ENCODE peak calls at places on chromosomes 16 and 17, in four cellular contexts. A, Y, K and W are unnamed samples.
A peak's percentile ranks its signal among the peaks of the same experiment; 100 is the strongest.

GRCh38 chr17:2158011-2158410 is 103.1 kb downstream of the HIC1 start:
- DNase-seq in A (no peak), Y (no peak), K (peak; percentile 97), W (peak; percentile 98)

GRCh38 chr16:86529160-86529559 is 18.8 kb downstream of the FOXF1 start:
- DNase-seq in A (no peak), Y (no peak), K (peak; percentile 18), W (no peak)

GRCh38 chr16:84446596-84447392 is 57.7 kb downstream of the MEAK7 start:
- DNase-seq in A (no peak), Y (no peak), K (no peak), W (no peak)

GRCh38 chr16:72752004-72752695 is 295.8 kb downstream of the ZFHX3 start:
- DNase-seq in A (no peak), Y (no peak), K (no peak), W (no peak)

GRCh38 chr17:46854948-46855347 is 3.6 kb downstream of the WNT9B start:
- DNase-seq in A (no peak), Y (no peak), K (no peak), W (no peak)

GRCh38 chr16:79362312-79362970 is 238.1 kb downstream of the MAF start:
- DNase-seq in A (no peak), Y (no peak), K (no peak), W (no peak)

GRCh38 chr17:17044846-17045561 is 2.7 kb downstream of the MPRIP start:
- DNase-seq in A (peak; percentile 54), Y (peak; percentile 82), K (peak; percentile 83), W (peak; percentile 79)

GRCh38 chr17:61416540-61417363 is 17.1 kb downstream of the TBX2 start:
- DNase-seq in A (peak; percentile 46), Y (peak; percentile 58), K (peak; percentile 90), W (peak; percentile 87)

GRCh38 chr17:45284176-45285140 is 22.6 kb upstream of the SPATA32 start:
- DNase-seq in A (no peak), Y (no peak), K (no peak), W (no peak)

GRCh38 chr17:64773836-64774761 is 112.0 kb upstream of the SMURF2 start:
- DNase-seq in A (no peak), Y (peak; percentile 90), K (peak; percentile 60), W (peak; percentile 68)

GRCh38 chr17:44247346-44248219 is 20.4 kb downstream of the SLC4A1 start:
- DNase-seq in A (no peak), Y (no peak), K (peak; percentile 7), W (no peak)

GRCh38 chr16:68362314-68362913 is 51.6 kb downstream of the PRMT7 start:
- DNase-seq in A (no peak), Y (no peak), K (no peak), W (no peak)

GRCh38 chr16:2428051-2428786 is 1.0 kb upstream of the CCNF start:
- DNase-seq in A (no peak), Y (no peak), K (peak; percentile 32), W (peak; percentile 27)

GRCh38 chr16:88464447-88465318 is 11.6 kb downstream of the ZFPM1 start:
- DNase-seq in A (no peak), Y (no peak), K (peak; percentile 77), W (peak; percentile 75)

GRCh38 chr16:88461291-88462269 is 8.5 kb downstream of the ZFPM1 start:
- DNase-seq in A (no peak), Y (no peak), K (no peak), W (peak; percentile 37)

GRCh38 chr16:88460496-88461169 is 7.6 kb downstream of the ZFPM1 start:
- DNase-seq in A (no peak), Y (no peak), K (no peak), W (no peak)

GRCh38 chr16:88463411-88463810 is 10.3 kb downstream of the ZFPM1 start:
- DNase-seq in A (no peak), Y (no peak), K (no peak), W (no peak)

DNA sequence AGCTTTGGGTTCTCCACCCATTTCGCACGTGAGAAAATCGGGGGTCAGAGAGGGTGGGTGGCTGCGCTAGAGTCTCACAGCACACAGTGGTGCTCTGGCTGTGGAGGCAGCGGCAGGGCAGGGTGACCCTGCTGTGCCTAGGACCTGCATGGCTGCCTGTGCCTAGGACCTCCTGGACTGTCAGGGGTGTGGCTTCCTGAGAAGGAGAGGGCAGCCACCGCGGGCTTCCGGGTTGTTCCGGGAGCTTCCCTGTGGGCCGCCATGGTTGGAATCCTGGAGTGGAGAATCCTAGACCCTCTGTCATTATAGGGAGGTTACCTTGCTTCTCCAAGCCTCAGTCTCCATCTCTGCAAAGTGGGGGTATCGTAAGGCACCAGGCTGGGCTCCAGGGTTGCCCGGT is 9.3 kb downstream of the ZFPM1 start:
- DNase-seq in A (no peak), Y (no peak), K (no peak), W (no peak)
- H3K4me3 ChIP-seq in A (no peak overlapping the region), Y (no peak overlapping the region), K (no peak overlapping the region), W (no peak overlapping the region)

GRCh38 chr17:50863221-50863843 is 2.8 kb downstream of the TOB1 start:
- DNase-seq in A (no peak), Y (no peak), K (peak; percentile 50), W (peak; percentile 54)
- TF ChIP-seq CTCF in A (peak; percentile 54), Y (peak; percentile 72), K (peak; percentile 72), W (peak; percentile 69)

GRCh38 chr17:79830763-79831366 is 8.4 kb downstream of the CBX4 start:
- DNase-seq in A (no peak), Y (no peak), K (no peak), W (no peak)

GRCh38 chr17:79833744-79834574 is 5.3 kb downstream of the CBX4 start:
- DNase-seq in A (no peak), Y (no peak), K (no peak), W (no peak)

GRCh38 chr17:79831367-79832210 is 7.7 kb downstream of the CBX4 start:
- DNase-seq in A (no peak), Y (no peak), K (peak; percentile 55), W (peak; percentile 38)

GRCh38 chr17:79833110-79833450 is 6.2 kb downstream of the CBX4 start:
- DNase-seq in A (no peak), Y (no peak), K (no peak), W (no peak)

DNA sequence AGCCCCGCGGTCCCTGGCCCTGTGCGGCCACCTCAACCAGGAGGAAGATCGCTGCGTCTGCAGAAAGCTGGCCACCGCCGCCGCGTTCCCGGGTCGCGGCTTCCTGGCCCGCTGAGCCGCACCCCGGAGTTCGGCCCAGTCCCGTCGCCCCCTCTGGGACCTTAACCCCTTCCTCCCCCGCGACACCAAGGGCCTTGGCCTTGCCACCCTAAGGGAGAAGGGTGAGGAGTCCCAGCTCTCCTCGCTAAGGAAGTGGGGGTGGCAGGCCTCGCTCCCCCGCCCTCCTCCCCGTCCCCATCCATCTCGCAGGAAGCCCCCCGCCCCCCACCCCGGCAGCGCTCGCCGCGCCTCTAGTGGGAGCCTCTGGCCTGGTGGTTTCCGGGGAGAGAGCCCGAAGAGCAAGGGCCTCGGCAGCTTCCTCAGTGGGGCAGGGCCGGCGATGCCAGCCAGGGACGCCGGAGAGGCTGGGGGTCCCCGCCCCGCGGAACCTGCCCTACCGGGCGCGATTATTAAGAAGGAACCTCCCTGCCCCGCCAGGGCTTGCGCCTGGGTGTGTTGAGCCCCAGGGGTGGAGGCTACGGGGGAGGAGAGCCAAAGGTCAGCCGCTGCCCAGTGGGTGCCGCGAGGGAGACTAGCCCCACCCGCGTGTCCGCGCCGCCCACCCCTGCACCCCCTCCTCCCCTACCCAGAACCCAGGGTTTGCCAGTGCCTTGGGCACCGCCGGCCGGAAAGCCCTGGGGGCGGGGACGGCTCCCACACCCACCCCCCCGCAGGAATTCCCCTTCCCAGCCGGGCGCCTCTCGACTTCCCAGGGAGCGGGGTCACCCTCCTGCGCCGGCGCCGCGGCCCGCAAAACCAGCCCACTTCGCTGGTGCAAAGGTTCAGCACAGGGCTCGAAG is 6.8 kb downstream of the CBX4 start:
- DNase-seq in A (no peak), Y (peak; percentile 61), K (no peak), W (no peak)
- H3K4me3 ChIP-seq in A (no peak overlapping the region), Y (peak overlapping the region; percentile 68), K (no peak overlapping the region), W (no peak overlapping the region)

GRCh38 chr16:11407047-11407982 is 62.1 kb downstream of the RMI2 start:
- DNase-seq in A (peak; percentile 7), Y (peak; percentile 48), K (peak; percentile 83), W (peak; percentile 85)

GRCh38 chr16:11406177-11406560 is 60.9 kb downstream of the RMI2 start:
- DNase-seq in A (no peak), Y (no peak), K (no peak), W (no peak)

GRCh38 chr16:11403920-11404319 is 58.7 kb downstream of the RMI2 start:
- DNase-seq in A (no peak), Y (no peak), K (no peak), W (no peak)

GRCh38 chr16:11404608-11405007 is 59.3 kb downstream of the RMI2 start:
- DNase-seq in A (no peak), Y (no peak), K (no peak), W (no peak)

GRCh38 chr16:11405331-11406176 is 60.3 kb downstream of the RMI2 start:
- DNase-seq in A (no peak), Y (no peak), K (peak; percentile 31), W (peak; percentile 33)
- TF ChIP-seq CTCF in A (peak; percentile 76), Y (peak; percentile 70), K (peak; percentile 80), W (peak; percentile 81)

GRCh38 chr17:35214631-35215273 is 20.6 kb upstream of the SLC35G3 start:
- DNase-seq in A (no peak), Y (no peak), K (no peak), W (no peak)
- H3K4me3 ChIP-seq in A (no peak overlapping the region), Y (no peak overlapping the region), K (no peak overlapping the region), W (no peak overlapping the region)

GRCh38 chr17:6279659-6280058 is 155.3 kb downstream of the AIPL1 start:
- DNase-seq in A (no peak), Y (peak; percentile 42), K (no peak), W (no peak)
- TF ChIP-seq CTCF in A (no peak), Y (peak; percentile 50), K (no peak), W (no peak)

DNA sequence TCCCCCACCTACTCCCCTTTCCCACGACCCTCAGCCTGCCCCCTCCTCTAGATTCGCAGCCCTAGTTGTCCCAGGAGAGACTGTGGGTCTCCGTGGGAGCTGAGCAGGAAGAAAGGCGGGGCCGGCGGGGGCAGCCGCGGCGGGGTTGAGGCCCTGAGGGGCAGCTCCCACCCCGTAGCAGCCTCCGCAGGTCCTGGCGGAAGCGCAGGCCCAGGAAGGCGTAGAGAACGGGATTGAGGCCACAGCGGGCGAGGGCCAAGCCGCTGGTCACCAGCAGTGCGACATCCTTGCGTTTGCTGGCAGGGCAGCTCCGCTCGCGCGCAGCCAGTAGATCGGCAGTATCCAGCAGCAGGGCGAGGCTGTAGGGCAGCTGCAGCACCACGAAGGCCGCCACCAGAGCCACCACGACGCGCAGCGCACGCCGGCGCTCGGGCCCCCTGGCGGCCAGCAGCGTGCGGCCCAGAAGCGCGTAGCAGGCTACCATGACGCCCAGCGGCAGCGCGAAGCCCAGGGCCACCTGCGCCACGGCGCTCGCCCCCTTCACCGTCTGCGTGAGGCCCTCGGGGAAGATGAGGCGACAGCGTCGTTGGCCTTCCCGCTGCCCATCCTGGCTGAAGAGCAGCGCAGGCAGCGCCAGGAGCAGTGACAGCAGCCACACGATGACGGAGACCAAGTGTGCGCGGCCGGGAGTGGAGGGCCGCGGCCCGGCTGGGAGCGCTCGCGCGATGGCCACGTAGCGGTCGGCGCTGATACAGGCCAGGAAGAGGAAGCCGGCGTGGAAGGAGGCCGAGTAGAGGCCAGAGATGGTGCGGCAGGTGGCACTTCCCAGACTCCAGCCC is 1.9 kb downstream of the CCR10 start:
- DNase-seq in A (no peak), Y (peak; percentile 72), K (peak; percentile 83), W (peak; percentile 82)
- H3K4me3 ChIP-seq in A (peak overlapping the region; percentile 34), Y (peak overlapping the region; percentile 65), K (peak overlapping the region; percentile 37), W (peak overlapping the region; percentile 24)